ENCODE peak calls at places on chromosome 17, in five cellular contexts. One of them, this sample, is unnamed.

GRCh38 chr17:50830994-50831393 is 4.4 kb upstream of the WFIKKN2 start:
- DNase-seq in dorsolateral prefrontal cortex: no peak
- DNase-seq in activated naive CD4-positive, alpha-beta T cell treated with anti-CD3 and anti-CD28 coated beads for 36 hours: no peak
- DNase-seq in DMS79 treated with DMSO at 0.1 percent for 48 hours: no peak
- DNase-seq in BE2C: no peak
- DNase-seq in this sample: no peak

GRCh38 chr17:32495347-32496253 is 8.8 kb downstream of the CDK5R1 start:
- DNase-seq in dorsolateral prefrontal cortex: peak; percentile 73
- DNase-seq in activated naive CD4-positive, alpha-beta T cell treated with anti-CD3 and anti-CD28 coated beads for 36 hours: peak; percentile 49
- DNase-seq in DMS79 treated with DMSO at 0.1 percent for 48 hours: peak; percentile 40
- DNase-seq in BE2C: peak; percentile 24
- DNase-seq in this sample: no peak

GRCh38 chr17:48998557-48999440 is 1.6 kb downstream of the IGF2BP1 start:
- DNase-seq in dorsolateral prefrontal cortex: no peak
- DNase-seq in activated naive CD4-positive, alpha-beta T cell treated with anti-CD3 and anti-CD28 coated beads for 36 hours: no peak
- DNase-seq in DMS79 treated with DMSO at 0.1 percent for 48 hours: no peak
- DNase-seq in BE2C: no peak
- DNase-seq in this sample: no peak

GRCh38 chr17:14525551-14526455 is 224.9 kb downstream of the HS3ST3B1 start:
- DNase-seq in dorsolateral prefrontal cortex: no peak
- DNase-seq in activated naive CD4-positive, alpha-beta T cell treated with anti-CD3 and anti-CD28 coated beads for 36 hours: no peak
- DNase-seq in DMS79 treated with DMSO at 0.1 percent for 48 hours: no peak
- DNase-seq in BE2C: no peak
- DNase-seq in this sample: no peak

GRCh38 chr17:55735784-55736405 is 13.2 kb upstream of the TMEM100 start:
- DNase-seq in dorsolateral prefrontal cortex: no peak
- DNase-seq in activated naive CD4-positive, alpha-beta T cell treated with anti-CD3 and anti-CD28 coated beads for 36 hours: peak; percentile 64
- DNase-seq in DMS79 treated with DMSO at 0.1 percent for 48 hours: no peak
- DNase-seq in BE2C: peak; percentile 68
- DNase-seq in this sample: no peak

GRCh38 chr17:5699789-5700188 is 115.5 kb upstream of the NLRP1 start:
- DNase-seq in dorsolateral prefrontal cortex: no peak
- DNase-seq in activated naive CD4-positive, alpha-beta T cell treated with anti-CD3 and anti-CD28 coated beads for 36 hours: no peak
- DNase-seq in DMS79 treated with DMSO at 0.1 percent for 48 hours: no peak
- DNase-seq in BE2C: no peak
- DNase-seq in this sample: no peak

GRCh38 chr17:34393401-34393800 is 30.4 kb upstream of the CCL1 start:
- DNase-seq in dorsolateral prefrontal cortex: no peak
- DNase-seq in activated naive CD4-positive, alpha-beta T cell treated with anti-CD3 and anti-CD28 coated beads for 36 hours: no peak
- DNase-seq in DMS79 treated with DMSO at 0.1 percent for 48 hours: peak; percentile 99
- DNase-seq in BE2C: peak; percentile 34
- DNase-seq in this sample: no peak

GRCh38 chr17:50479522-50480141 is 972 bp downstream of the RSAD1 start:
- DNase-seq in dorsolateral prefrontal cortex: peak; percentile 65
- DNase-seq in activated naive CD4-positive, alpha-beta T cell treated with anti-CD3 and anti-CD28 coated beads for 36 hours: peak; percentile 76
- DNase-seq in DMS79 treated with DMSO at 0.1 percent for 48 hours: peak; percentile 57
- DNase-seq in BE2C: peak; percentile 91
- DNase-seq in this sample: peak; percentile 78

GRCh38 chr17:4485676-4486646 is 12.7 kb upstream of the SPNS2 start:
- DNase-seq in dorsolateral prefrontal cortex: no peak
- DNase-seq in activated naive CD4-positive, alpha-beta T cell treated with anti-CD3 and anti-CD28 coated beads for 36 hours: peak; percentile 70
- DNase-seq in DMS79 treated with DMSO at 0.1 percent for 48 hours: no peak
- DNase-seq in BE2C: peak; percentile 34
- DNase-seq in this sample: no peak

GRCh38 chr17:63445571-63446217 is 412 bp downstream of the CYB561 start:
- DNase-seq in dorsolateral prefrontal cortex: no peak
- DNase-seq in activated naive CD4-positive, alpha-beta T cell treated with anti-CD3 and anti-CD28 coated beads for 36 hours: peak; percentile 20
- DNase-seq in DMS79 treated with DMSO at 0.1 percent for 48 hours: peak; percentile 35
- DNase-seq in BE2C: no peak
- DNase-seq in this sample: no peak